ENCODE peak calls at places on chromosomes 13 and 19, in seven cellular contexts. L is SK-N-SH, Q is HepG2, P is H1, G is K562, M is HCT116, E is GM12878. J is an unnamed sample. For H3K4me1, the result is how much of the 10 kb centered on the place peaks cover.

GRCh38 chr13:98576215-98576945 is 527 bp downstream of the STK24 start:
- DNase-seq in M (no peak), P (no peak), L (peak), E (no peak), Q (no peak), G (peak), J (no peak)

GRCh38 chr19:10510301-10510802 is 6.9 kb downstream of the S1PR5 start:
- DNase-seq in L (peak), M (no peak), Q (peak), G (peak), P (no peak), E (no peak), J (no peak)

GRCh38 chr19:45008554-45008953 is 7.3 kb downstream of the RELB start:
- DNase-seq in Q (no peak), M (no peak), P (no peak), G (no peak), E (no peak), L (no peak), J (no peak)

GRCh38 chr19:33275933-33276619 is 26.3 kb downstream of the CEBPA start:
- DNase-seq in Q (peak), E (no peak), M (no peak), G (no peak), P (no peak), L (no peak), J (no peak)

GRCh38 chr13:107119989-107120881 is 552.3 kb upstream of the ARGLU1 start:
- DNase-seq in P (no peak), G (no peak), M (no peak), E (no peak), L (no peak), Q (peak), J (no peak)

GRCh38 chr19:55406869-55407624 is 541 bp downstream of the UBE2S start:
- DNase-seq in E (no peak), Q (no peak), L (peak), M (no peak), G (peak), P (no peak), J (no peak)

GRCh38 chr19:33194884-33195710 is 967 bp downstream of the LRP3 start:
- DNase-seq in L (peak), Q (peak), M (no peak), E (no peak), P (no peak), G (no peak), J (no peak)

GRCh38 chr13:98447881-98448641 is 128.8 kb downstream of the STK24 start:
- DNase-seq in E (no peak), P (no peak), L (peak), Q (no peak), M (peak), G (peak), J (no peak)

GRCh38 chr13:114309806-114310410 is 4.4 kb upstream of the CHAMP1 start:
- DNase-seq in G (no peak), P (no peak), E (no peak), L (no peak), Q (no peak), M (no peak), J (no peak)

GRCh38 chr13:114313061-114313860 is 1.0 kb upstream of the CHAMP1 start:
- DNase-seq in L (no peak), Q (no peak), M (no peak), P (no peak), G (no peak), E (peak), J (no peak)

GRCh38 chr13:114311387-114311786 is 2.9 kb upstream of the CHAMP1 start:
- DNase-seq in E (no peak), P (no peak), Q (no peak), M (no peak), G (no peak), L (no peak), J (no peak)

GRCh38 chr13:114310961-114311360 is 3.3 kb upstream of the CHAMP1 start:
- DNase-seq in M (no peak), G (no peak), L (no peak), P (no peak), E (no peak), Q (no peak), J (no peak)

DNA sequence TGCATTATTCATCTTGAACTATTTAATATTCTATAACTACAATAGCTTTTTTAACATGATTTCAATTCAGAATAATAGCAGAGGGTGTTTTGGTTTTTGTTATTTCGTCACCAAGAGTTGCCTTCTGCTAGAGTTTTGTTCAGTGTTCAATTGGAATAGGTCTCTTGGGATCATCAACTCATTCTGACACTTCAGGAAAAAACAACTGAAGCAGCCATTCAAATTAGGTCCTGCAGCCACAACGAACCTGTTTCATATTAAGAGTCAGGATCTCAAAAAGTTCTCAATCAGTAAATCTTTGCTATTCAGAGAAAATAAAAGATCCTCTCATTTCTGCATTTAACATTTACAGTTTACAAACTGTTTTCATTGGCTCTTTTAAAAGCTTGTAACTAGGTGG is 2.4 kb upstream of the CHAMP1 start:
- DNase-seq in M (no peak), E (no peak), L (no peak), P (no peak), G (no peak), Q (no peak), J (no peak)
- H3K4me1 ChIP-seq in M (under half), E (under half), L (under half), P (under half), G (under half), Q (under half), J (under half)

GRCh38 chr13:83221813-83222241 is 660.4 kb downstream of the SLITRK1 start:
- DNase-seq in L (no peak), M (no peak), E (no peak), G (no peak), Q (no peak), P (no peak), J (no peak)
- TF ChIP-seq SIN3A in L (no peak), M (no peak), E (no peak), G (no peak), Q (no peak), P (no peak), J (no peak)

GRCh38 chr19:3700242-3701032 is at the start of gene PIP5K1C:
- DNase-seq in G (peak), M (peak), E (peak), L (peak), P (no peak), Q (peak), J (peak)
- H3K27ac ChIP-seq in G (peak), M (peak), E (peak), L (peak), P (no peak), Q (peak), J (peak)

GRCh38 chr19:41994994-41995958 is 1.2 kb upstream of the ATP1A3 start:
- DNase-seq in Q (no peak), L (no peak), G (no peak), M (no peak), P (no peak), E (peak), J (no peak)
- H3K4me1 ChIP-seq in Q (under half), L (half or more), G (under half), M (under half), P (under half), E (under half), J (under half)

DNA sequence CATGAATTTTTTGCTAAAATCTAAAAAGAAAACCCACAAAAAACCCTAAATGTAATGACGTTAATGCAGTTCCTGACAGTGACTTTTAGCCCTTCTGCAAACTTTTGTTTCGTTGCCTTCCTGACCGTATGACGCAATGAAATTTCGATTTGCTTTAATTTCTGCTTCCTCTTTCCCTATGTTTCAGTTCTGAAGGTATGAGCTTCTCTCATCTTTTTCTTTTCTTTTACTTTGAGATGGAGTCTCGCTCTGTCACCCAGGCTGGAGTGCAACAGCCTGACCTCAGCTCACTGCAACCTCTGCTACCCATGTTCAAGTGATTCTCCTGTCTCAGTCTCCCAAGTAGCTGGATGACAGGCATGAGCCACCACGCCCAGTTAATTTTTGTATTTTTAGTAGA is 6.1 kb upstream of the LILRA5 start:
- DNase-seq in M (no peak), P (no peak), Q (no peak), L (no peak), E (no peak), G (no peak), J (no peak)
- TF ChIP-seq SIN3A in M (no peak), P (no peak), Q (no peak), L (no peak), E (no peak), G (no peak), J (no peak)

GRCh38 chr19:7871530-7872305 is 2.5 kb downstream of the PRR36 start:
- DNase-seq in P (peak), M (peak), E (peak), L (peak), G (peak), Q (peak), J (peak)

GRCh38 chr19:7869910-7870511 is 4.2 kb downstream of the PRR36 start:
- DNase-seq in Q (peak), L (peak), E (no peak), M (peak), P (peak), G (peak), J (no peak)

GRCh38 chr19:7871280-7871529 is 3.0 kb downstream of the PRR36 start:
- DNase-seq in P (no peak), Q (no peak), G (no peak), M (no peak), E (no peak), L (no peak), J (no peak)

GRCh38 chr19:7869453-7869909 is 4.7 kb downstream of the PRR36 start:
- DNase-seq in G (peak), L (peak), P (no peak), E (no peak), M (no peak), Q (peak), J (no peak)

DNA sequence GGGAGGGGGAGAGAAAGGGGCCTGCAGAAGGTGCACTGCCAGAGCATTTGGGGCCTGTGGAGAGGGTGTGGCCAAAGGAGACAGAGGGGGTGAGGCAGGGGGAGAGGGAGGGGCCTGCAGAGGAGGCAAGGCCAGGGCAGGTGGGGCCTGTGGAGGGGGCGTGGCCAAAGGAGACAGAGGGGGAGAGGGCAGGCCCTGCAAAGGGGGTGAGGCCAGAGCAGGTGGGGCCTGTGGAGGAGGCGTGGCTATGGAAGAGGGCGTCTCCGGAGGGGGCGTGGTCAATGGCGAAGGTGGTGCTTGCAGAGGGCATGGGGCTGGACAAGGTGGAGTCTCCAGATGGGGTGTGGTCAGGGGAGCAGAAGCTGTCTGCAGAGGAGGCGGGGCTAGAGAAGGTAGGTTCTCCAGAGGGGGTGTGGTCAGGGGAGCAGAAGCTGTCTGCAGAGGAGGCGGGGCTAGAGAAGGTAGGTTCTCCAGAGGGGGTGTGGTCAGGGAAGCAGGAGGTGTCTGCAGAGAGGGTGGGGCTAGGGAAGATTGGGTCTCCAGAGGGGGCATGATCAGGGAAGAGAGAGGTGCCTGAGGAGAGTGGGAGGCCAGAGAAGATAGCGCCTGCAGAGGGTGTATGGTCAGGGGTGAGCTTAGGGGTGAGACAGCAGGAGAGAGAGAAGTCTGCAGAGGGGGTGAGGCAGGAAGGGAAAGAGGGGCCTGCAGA is 3.5 kb downstream of the PRR36 start:
- DNase-seq in G (peak), M (peak), E (no peak), Q (peak), P (peak), L (peak), J (peak)
- H3K27ac ChIP-seq in G (peak), M (peak), E (no peak), Q (peak), P (peak), L (no peak), J (no peak)

GRCh38 chr19:18156268-18156667 is 3.3 kb downstream of the PIK3R2 start:
- DNase-seq in M (no peak), G (no peak), P (no peak), Q (no peak), E (no peak), L (no peak), J (no peak)
- H3K4me1 ChIP-seq in M (half or more), G (half or more), P (under half), Q (under half), E (under half), L (half or more), J (under half)

DNA sequence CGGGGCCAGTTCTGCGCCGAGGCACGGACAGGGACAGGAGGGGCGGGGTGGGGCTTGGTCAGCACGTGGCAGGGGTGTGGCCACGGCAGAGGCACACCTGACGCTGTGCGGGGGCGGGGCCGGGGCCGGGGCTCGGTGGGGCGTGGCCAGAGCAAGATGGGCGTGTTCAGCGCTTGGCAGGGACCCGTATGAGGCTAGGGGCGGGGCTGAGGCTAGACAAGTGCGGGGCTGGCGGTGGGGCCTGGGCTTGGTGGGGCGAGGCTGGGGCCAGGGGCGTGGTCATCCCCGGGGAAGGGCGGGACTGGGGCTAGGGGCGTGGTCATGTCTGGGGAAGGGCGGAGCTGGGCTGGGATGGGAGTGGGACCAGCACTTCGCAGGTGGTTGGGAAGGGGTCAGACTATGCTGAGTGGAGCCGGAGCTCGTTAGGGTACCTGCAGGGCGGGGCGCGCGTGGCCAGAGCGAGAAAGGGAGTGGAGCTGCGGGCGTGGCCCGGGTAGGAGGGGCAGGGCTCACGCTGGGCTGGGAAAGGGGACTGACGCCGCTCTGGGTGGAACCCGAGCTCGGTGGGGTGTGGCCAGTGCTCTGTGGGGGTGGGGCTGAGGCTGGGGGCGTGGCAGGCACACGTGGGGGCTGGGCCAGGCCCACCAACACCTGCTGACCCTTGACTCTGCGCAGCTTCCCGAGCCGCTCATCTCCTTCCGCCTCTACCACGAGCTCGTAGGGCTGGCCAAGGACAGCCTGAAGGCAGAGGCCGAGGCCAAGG is 12.8 kb downstream of the POLR2E start:
- DNase-seq in P (peak), G (peak), Q (no peak), L (peak), E (no peak), M (peak), J (no peak)
- TF ChIP-seq SIN3A in P (peak), G (peak), Q (no peak), L (no peak), E (no peak), M (no peak), J (no peak)

DNA sequence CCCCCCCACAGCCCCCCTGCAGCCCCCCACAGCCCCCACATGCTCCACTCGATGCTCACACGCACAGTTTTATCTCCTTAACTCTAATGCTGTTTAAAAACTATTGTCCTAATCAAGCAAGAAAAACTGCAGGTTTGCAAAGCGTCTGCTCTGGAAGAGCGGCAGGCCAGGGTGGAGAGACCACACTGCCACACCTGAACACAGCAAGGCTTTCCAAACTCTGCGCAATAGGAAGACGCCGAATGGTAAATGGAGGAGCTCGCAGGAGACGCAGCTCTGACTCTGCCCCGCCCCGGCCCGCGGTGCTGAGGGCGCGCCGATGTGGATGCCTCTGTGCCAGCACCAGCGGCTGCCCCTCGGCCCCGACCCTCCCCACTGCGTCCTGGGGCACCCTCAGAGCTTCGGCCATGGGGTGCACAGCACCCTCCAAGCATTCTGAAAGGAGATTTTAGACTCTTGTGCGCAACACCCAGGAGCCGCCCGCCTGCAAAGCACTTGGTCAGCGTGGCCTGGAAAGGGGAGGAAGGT is 32.4 kb downstream of the RASA3 start:
- DNase-seq in G (no peak), Q (peak), E (no peak), M (peak), P (no peak), L (peak), J (no peak)
- H3K27ac ChIP-seq in G (no peak), Q (no peak), E (no peak), M (peak), P (no peak), L (no peak), J (peak)